ENCODE peak calls at places on chromosome 14, in seven cellular contexts. One of them, this sample, is unnamed.

GRCh38 chr14:63991833-63992232 is 139.0 kb downstream of the SYNE2 start:
- DNase-seq in Peyer's patch: no peak
- DNase-seq in fibroblast of pulmonary artery: no peak
- DNase-seq in endothelial cell: no peak
- DNase-seq in K562: no peak
- DNase-seq in CD4-positive, alpha-beta T cell: no peak
- DNase-seq in osteoblast: no peak
- DNase-seq in this sample: no peak

GRCh38 chr14:103378042-103378854 is 7.0 kb upstream of the MARK3 start:
- DNase-seq in Peyer's patch: no peak
- DNase-seq in fibroblast of pulmonary artery: peak
- DNase-seq in endothelial cell: no peak
- DNase-seq in K562: peak
- DNase-seq in CD4-positive, alpha-beta T cell: no peak
- DNase-seq in osteoblast: no peak
- DNase-seq in this sample: no peak

GRCh38 chr14:77116194-77116817 is 18.2 kb downstream of the CIPC start:
- DNase-seq in Peyer's patch: no peak
- DNase-seq in fibroblast of pulmonary artery: no peak
- DNase-seq in endothelial cell: no peak
- DNase-seq in K562: no peak
- DNase-seq in CD4-positive, alpha-beta T cell: no peak
- DNase-seq in osteoblast: no peak
- DNase-seq in this sample: no peak

GRCh38 chr14:90356925-90357324 is 25.2 kb upstream of the NRDE2 start:
- DNase-seq in Peyer's patch: no peak
- DNase-seq in fibroblast of pulmonary artery: no peak
- DNase-seq in endothelial cell: no peak
- DNase-seq in K562: no peak
- DNase-seq in CD4-positive, alpha-beta T cell: no peak
- DNase-seq in osteoblast: no peak
- DNase-seq in this sample: no peak

GRCh38 chr14:86712176-86712575 is 1182.2 kb downstream of the FLRT2 start:
- DNase-seq in Peyer's patch: no peak
- DNase-seq in fibroblast of pulmonary artery: peak
- DNase-seq in endothelial cell: no peak
- DNase-seq in K562: no peak
- DNase-seq in CD4-positive, alpha-beta T cell: no peak
- DNase-seq in osteoblast: no peak
- DNase-seq in this sample: no peak

GRCh38 chr14:100096656-100097055 is 31.4 kb downstream of the EVL start:
- DNase-seq in Peyer's patch: no peak
- DNase-seq in fibroblast of pulmonary artery: peak
- DNase-seq in endothelial cell: no peak
- DNase-seq in K562: no peak
- DNase-seq in CD4-positive, alpha-beta T cell: no peak
- DNase-seq in osteoblast: no peak
- DNase-seq in this sample: peak

GRCh38 chr14:77140937-77141591 is 527 bp downstream of the ZDHHC22 start:
- DNase-seq in Peyer's patch: no peak
- DNase-seq in fibroblast of pulmonary artery: peak
- DNase-seq in endothelial cell: peak
- DNase-seq in K562: peak
- DNase-seq in CD4-positive, alpha-beta T cell: no peak
- DNase-seq in osteoblast: peak
- DNase-seq in this sample: no peak

GRCh38 chr14:76098047-76098446 is 53.7 kb upstream of the GPATCH2L start:
- DNase-seq in Peyer's patch: no peak
- DNase-seq in fibroblast of pulmonary artery: no peak
- DNase-seq in endothelial cell: no peak
- DNase-seq in K562: no peak
- DNase-seq in CD4-positive, alpha-beta T cell: no peak
- DNase-seq in osteoblast: no peak
- DNase-seq in this sample: no peak

GRCh38 chr14:66137076-66137475 is 349.1 kb upstream of the CCDC196 start:
- DNase-seq in Peyer's patch: no peak
- DNase-seq in fibroblast of pulmonary artery: no peak
- DNase-seq in endothelial cell: no peak
- DNase-seq in K562: no peak
- DNase-seq in CD4-positive, alpha-beta T cell: no peak
- DNase-seq in osteoblast: no peak
- DNase-seq in this sample: no peak

GRCh38 chr14:65462411-65462810 is 49.9 kb downstream of the FUT8 start:
- DNase-seq in Peyer's patch: no peak
- DNase-seq in fibroblast of pulmonary artery: peak
- DNase-seq in endothelial cell: no peak
- DNase-seq in K562: no peak
- DNase-seq in CD4-positive, alpha-beta T cell: no peak
- DNase-seq in osteoblast: peak
- DNase-seq in this sample: peak

GRCh38 chr14:77151245-77151644 is 9.7 kb upstream of the ZDHHC22 start:
- DNase-seq in Peyer's patch: no peak
- DNase-seq in fibroblast of pulmonary artery: peak
- DNase-seq in endothelial cell: peak
- DNase-seq in K562: peak
- DNase-seq in CD4-positive, alpha-beta T cell: no peak
- DNase-seq in osteoblast: peak
- DNase-seq in this sample: peak

DNA sequence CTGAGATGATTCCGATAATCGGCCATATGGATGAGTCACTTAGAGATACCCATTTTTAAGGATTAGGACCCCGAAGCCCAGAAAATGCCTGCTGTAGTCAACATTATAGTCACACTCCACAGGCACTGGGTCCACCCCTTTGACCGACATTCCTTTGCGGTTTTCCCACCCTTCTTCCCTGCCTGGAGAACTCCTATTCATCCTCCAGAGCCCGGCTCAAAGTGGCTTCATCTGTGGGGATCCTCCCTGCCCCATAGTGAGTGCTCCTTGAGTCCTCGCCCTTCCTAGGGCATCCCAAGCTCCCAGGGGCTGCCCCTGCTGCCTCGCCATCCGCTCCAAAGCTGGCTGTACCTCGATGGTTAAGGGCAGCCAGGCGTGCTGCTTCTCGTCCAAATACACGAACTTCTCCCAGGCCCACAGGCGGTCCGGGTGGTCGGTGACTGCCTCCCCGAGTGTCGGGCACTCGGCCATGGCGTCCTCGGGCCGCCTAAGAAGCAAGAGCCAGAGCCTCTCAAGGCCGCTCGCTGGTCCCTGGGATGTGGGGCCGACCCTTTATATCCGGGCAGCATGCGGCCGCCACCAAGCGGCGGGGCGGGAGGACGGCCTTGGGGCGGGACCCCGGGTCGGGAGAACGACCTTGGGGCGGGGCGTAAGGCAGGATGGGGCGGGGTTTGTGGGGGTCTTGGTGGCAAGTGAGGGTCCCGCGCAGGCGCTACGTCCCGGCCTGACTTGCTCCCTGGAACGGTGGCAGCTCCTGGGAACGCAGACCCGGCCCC is at the start of gene TCL1A:
- DNase-seq in Peyer's patch: peak
- DNase-seq in fibroblast of pulmonary artery: no peak
- DNase-seq in endothelial cell: no peak
- DNase-seq in K562: peak
- DNase-seq in CD4-positive, alpha-beta T cell: no peak
- DNase-seq in osteoblast: no peak
- DNase-seq in this sample: no peak
- TF ChIP-seq CTCF in Peyer's patch: no peak
- TF ChIP-seq CTCF in fibroblast of pulmonary artery: no peak
- TF ChIP-seq CTCF in endothelial cell: no peak
- TF ChIP-seq CTCF in K562: peak
- TF ChIP-seq CTCF in CD4-positive, alpha-beta T cell: no peak
- TF ChIP-seq CTCF in osteoblast: no peak
- TF ChIP-seq CTCF in this sample: no peak

GRCh38 chr14:92670967-92671366 is 77.5 kb downstream of the LGMN start:
- DNase-seq in Peyer's patch: no peak
- DNase-seq in fibroblast of pulmonary artery: no peak
- DNase-seq in endothelial cell: no peak
- DNase-seq in K562: no peak
- DNase-seq in CD4-positive, alpha-beta T cell: no peak
- DNase-seq in osteoblast: peak
- DNase-seq in this sample: peak

GRCh38 chr14:92673601-92674000 is 74.8 kb downstream of the LGMN start:
- DNase-seq in Peyer's patch: no peak
- DNase-seq in fibroblast of pulmonary artery: no peak
- DNase-seq in endothelial cell: no peak
- DNase-seq in K562: no peak
- DNase-seq in CD4-positive, alpha-beta T cell: no peak
- DNase-seq in osteoblast: no peak
- DNase-seq in this sample: no peak

GRCh38 chr14:92666251-92666650 is 82.2 kb downstream of the LGMN start:
- DNase-seq in Peyer's patch: no peak
- DNase-seq in fibroblast of pulmonary artery: no peak
- DNase-seq in endothelial cell: no peak
- DNase-seq in K562: no peak
- DNase-seq in CD4-positive, alpha-beta T cell: no peak
- DNase-seq in osteoblast: no peak
- DNase-seq in this sample: no peak

GRCh38 chr14:92668266-92668973 is 80.0 kb downstream of the LGMN start:
- DNase-seq in Peyer's patch: no peak
- DNase-seq in fibroblast of pulmonary artery: no peak
- DNase-seq in endothelial cell: no peak
- DNase-seq in K562: no peak
- DNase-seq in CD4-positive, alpha-beta T cell: no peak
- DNase-seq in osteoblast: no peak
- DNase-seq in this sample: no peak

DNA sequence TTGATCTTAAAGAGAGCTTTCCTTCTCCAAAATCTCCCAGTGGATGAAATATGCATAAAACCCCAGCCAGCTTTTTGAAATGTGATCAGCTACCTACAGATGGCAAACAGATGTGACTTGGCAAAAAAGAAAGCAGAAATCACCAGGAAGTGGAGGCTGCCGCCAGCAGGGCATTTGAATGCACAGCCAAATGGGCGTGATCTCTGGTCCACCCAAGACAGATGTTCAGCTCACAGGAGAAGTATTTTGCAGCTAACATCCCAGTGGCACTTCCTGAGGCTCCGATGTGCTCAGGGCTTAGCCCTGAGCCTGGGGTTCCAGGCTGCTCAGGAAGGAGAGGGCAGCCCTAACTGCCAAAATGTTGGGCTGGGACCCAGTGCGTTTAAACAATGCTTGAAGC is 78.2 kb downstream of the LGMN start:
- DNase-seq in Peyer's patch: no peak
- DNase-seq in fibroblast of pulmonary artery: peak
- DNase-seq in endothelial cell: no peak
- DNase-seq in K562: no peak
- DNase-seq in CD4-positive, alpha-beta T cell: no peak
- DNase-seq in osteoblast: peak
- DNase-seq in this sample: peak
- TF ChIP-seq CTCF in Peyer's patch: no peak
- TF ChIP-seq CTCF in fibroblast of pulmonary artery: peak
- TF ChIP-seq CTCF in endothelial cell: no peak
- TF ChIP-seq CTCF in K562: peak
- TF ChIP-seq CTCF in CD4-positive, alpha-beta T cell: no peak
- TF ChIP-seq CTCF in osteoblast: peak
- TF ChIP-seq CTCF in this sample: peak

GRCh38 chr14:54652188-54652889 is 85.4 kb downstream of the SAMD4A start:
- DNase-seq in Peyer's patch: peak
- DNase-seq in fibroblast of pulmonary artery: peak
- DNase-seq in endothelial cell: peak
- DNase-seq in K562: no peak
- DNase-seq in CD4-positive, alpha-beta T cell: no peak
- DNase-seq in osteoblast: peak
- DNase-seq in this sample: peak

GRCh38 chr14:54651018-54651351 is 84.1 kb downstream of the SAMD4A start:
- DNase-seq in Peyer's patch: no peak
- DNase-seq in fibroblast of pulmonary artery: no peak
- DNase-seq in endothelial cell: no peak
- DNase-seq in K562: no peak
- DNase-seq in CD4-positive, alpha-beta T cell: no peak
- DNase-seq in osteoblast: no peak
- DNase-seq in this sample: no peak

GRCh38 chr14:54652890-54653201 is 85.9 kb downstream of the SAMD4A start:
- DNase-seq in Peyer's patch: no peak
- DNase-seq in fibroblast of pulmonary artery: no peak
- DNase-seq in endothelial cell: no peak
- DNase-seq in K562: no peak
- DNase-seq in CD4-positive, alpha-beta T cell: no peak
- DNase-seq in osteoblast: no peak
- DNase-seq in this sample: no peak

GRCh38 chr14:54650331-54651017 is 83.5 kb downstream of the SAMD4A start:
- DNase-seq in Peyer's patch: no peak
- DNase-seq in fibroblast of pulmonary artery: peak
- DNase-seq in endothelial cell: no peak
- DNase-seq in K562: no peak
- DNase-seq in CD4-positive, alpha-beta T cell: no peak
- DNase-seq in osteoblast: peak
- DNase-seq in this sample: peak

DNA sequence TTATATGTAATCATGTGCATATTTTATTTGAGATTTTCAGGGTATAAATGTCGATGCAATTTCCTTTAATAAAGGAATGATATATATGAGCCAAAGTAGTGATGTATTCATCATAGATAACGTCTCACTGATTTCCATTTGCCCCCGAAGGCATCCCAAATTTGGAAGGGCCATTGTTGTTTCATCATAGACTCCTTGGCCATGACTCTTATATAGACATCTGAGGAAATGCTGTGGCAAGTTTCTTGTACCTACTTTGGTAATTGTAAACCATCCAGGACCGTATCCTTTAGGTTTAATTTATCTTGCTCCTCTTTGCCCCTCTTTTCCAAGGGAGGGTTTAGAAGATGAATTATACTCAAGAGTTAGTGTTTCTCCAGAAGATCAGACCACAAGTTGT is 84.7 kb downstream of the SAMD4A start:
- DNase-seq in Peyer's patch: no peak
- DNase-seq in fibroblast of pulmonary artery: peak
- DNase-seq in endothelial cell: no peak
- DNase-seq in K562: no peak
- DNase-seq in CD4-positive, alpha-beta T cell: no peak
- DNase-seq in osteoblast: no peak
- DNase-seq in this sample: no peak
- TF ChIP-seq CTCF in Peyer's patch: no peak
- TF ChIP-seq CTCF in fibroblast of pulmonary artery: no peak
- TF ChIP-seq CTCF in endothelial cell: no peak
- TF ChIP-seq CTCF in K562: no peak
- TF ChIP-seq CTCF in CD4-positive, alpha-beta T cell: no peak
- TF ChIP-seq CTCF in osteoblast: no peak
- TF ChIP-seq CTCF in this sample: no peak

DNA sequence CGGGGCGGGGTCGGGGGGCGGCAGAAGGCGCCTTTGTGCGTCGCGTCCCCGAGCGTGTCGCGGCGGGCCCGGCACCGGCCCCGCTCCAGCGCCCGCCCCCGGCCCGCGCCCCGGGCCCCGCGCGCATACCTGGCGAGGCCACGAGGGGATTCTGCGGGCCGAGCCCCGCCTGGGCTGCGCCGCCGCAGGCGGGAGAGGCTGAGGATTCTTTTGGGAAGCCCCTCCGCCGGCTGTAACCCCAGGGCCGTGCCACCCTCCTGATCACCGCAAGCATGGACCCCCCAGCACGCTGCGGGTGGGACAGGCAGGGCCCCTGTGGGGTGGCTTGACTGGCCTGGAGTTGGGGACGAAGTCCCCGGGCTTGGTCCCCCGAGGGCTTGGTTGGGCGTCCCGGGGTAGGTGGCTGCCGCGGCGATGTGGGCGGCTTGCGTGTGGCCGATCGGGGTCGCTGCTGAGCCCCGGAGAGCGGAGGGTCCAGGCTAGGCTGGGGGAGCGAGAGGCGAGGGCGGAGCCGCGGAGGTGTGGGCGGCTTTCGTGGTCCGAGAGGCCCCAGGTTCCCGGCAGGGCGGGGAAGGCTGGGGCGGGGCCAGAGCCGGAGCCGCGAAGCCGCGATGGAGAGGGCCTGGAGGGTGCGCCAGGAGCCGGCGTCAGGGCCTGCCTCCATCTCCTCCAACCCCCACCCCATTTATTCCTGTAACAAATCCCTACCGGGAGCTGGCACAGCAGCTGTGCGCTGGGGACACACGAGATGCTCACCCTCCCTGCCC is 28.4 kb upstream of the GPR132 start:
- DNase-seq in Peyer's patch: peak
- DNase-seq in fibroblast of pulmonary artery: peak
- DNase-seq in endothelial cell: peak
- DNase-seq in K562: peak
- DNase-seq in CD4-positive, alpha-beta T cell: peak
- DNase-seq in osteoblast: peak
- DNase-seq in this sample: peak
- TF ChIP-seq CTCF in Peyer's patch: peak
- TF ChIP-seq CTCF in fibroblast of pulmonary artery: peak
- TF ChIP-seq CTCF in endothelial cell: peak
- TF ChIP-seq CTCF in K562: peak
- TF ChIP-seq CTCF in CD4-positive, alpha-beta T cell: peak
- TF ChIP-seq CTCF in osteoblast: no peak
- TF ChIP-seq CTCF in this sample: peak

This sample was measured in HFFc6.